ENCODE peak calls at places on chromosomes 11 and 22, in nine cellular contexts. C, I, X, Y, F, T, A, Z and O are unnamed samples.
A peak's percentile ranks its signal among the peaks of the same experiment; 100 is the strongest.

GRCh38 chr22:23110190-23110921 is 31.4 kb downstream of the RSPH14 start:
- DNase-seq in I (peak; percentile 87), C (no peak), T (no peak), F (peak; percentile 87), A (no peak), X (no peak), Z (no peak), Y (no peak), O (no peak)

GRCh38 chr11:3627291-3627690 is 14.5 kb downstream of the ART5 start:
- DNase-seq in T (no peak), Z (peak; percentile 82), C (no peak), X (no peak), I (no peak), A (peak; percentile 70), F (no peak), Y (no peak), O (no peak)

GRCh38 chr11:65764434-65764833 is 16.3 kb downstream of the AP5B1 start:
- DNase-seq in I (no peak), Y (no peak), X (no peak), C (no peak), F (no peak), Z (no peak), A (no peak), T (no peak), O (no peak)

GRCh38 chr11:80613630-80614029 is 1172.8 kb upstream of the TENM4 start:
- DNase-seq in F (no peak), Z (no peak), T (no peak), I (no peak), C (no peak), X (no peak), Y (no peak), A (no peak), O (no peak)

GRCh38 chr11:94583885-94584500 is 16.8 kb downstream of the PIWIL4 start:
- DNase-seq in A (no peak), X (no peak), F (no peak), I (no peak), C (no peak), T (no peak), Y (no peak), Z (peak; percentile 42), O (no peak)

GRCh38 chr11:65427691-65428577 is 5.3 kb downstream of the NEAT1 start:
- DNase-seq in C (no peak), I (no peak), Z (peak; percentile 88), F (no peak), T (no peak), Y (peak; percentile 78), A (peak; percentile 64), X (no peak), O (peak; percentile 63)

GRCh38 chr11:31809857-31810778 is 1.0 kb downstream of the PAX6 start:
- DNase-seq in A (peak; percentile 8), F (peak; percentile 64), C (no peak), I (peak; percentile 74), Y (peak; percentile 32), X (peak; percentile 69), Z (peak; percentile 26), T (no peak), O (peak; percentile 75)

GRCh38 chr22:20430101-20430640 is 7.5 kb downstream of the SCARF2 start:
- DNase-seq in I (no peak), C (peak; percentile 37), T (no peak), X (no peak), A (no peak), F (no peak), Z (no peak), Y (no peak), O (no peak)